ENCODE peak calls at places on chromosomes 3 and 15, in five cellular contexts. One of them, this sample, is unnamed.

GRCh38 chr3:146640955-146641867 is 36.1 kb upstream of the PLSCR5 start:
- DNase-seq in ACHN: peak; percentile 54
- DNase-seq in stimulated activated CD4-positive, alpha-beta T cell treated with anti-CD3 and anti-CD28 coated beads, TNF-alpha, amount 100 ng/mL, for 4 hours: no peak
- DNase-seq in pons: peak; percentile 51
- DNase-seq in uterus: no peak
- DNase-seq in this sample: no peak

GRCh38 chr15:70280781-70281180 is 183.1 kb upstream of the TLE3 start:
- DNase-seq in stimulated activated CD4-positive, alpha-beta T cell treated with anti-CD3 and anti-CD28 coated beads, TNF-alpha, amount 100 ng/mL, for 4 hours: no peak
- DNase-seq in uterus: no peak
- DNase-seq in pons: no peak
- DNase-seq in ACHN: no peak
- DNase-seq in this sample: no peak

GRCh38 chr15:47473857-47474256 is 243.4 kb upstream of the SEMA6D start:
- DNase-seq in stimulated activated CD4-positive, alpha-beta T cell treated with anti-CD3 and anti-CD28 coated beads, TNF-alpha, amount 100 ng/mL, for 4 hours: no peak
- DNase-seq in ACHN: no peak
- DNase-seq in uterus: peak; percentile 39
- DNase-seq in pons: peak; percentile 69
- DNase-seq in this sample: peak; percentile 80

GRCh38 chr3:124174463-124174862 is 182.5 kb upstream of the ROPN1 start:
- DNase-seq in ACHN: no peak
- DNase-seq in pons: no peak
- DNase-seq in uterus: peak; percentile 47
- DNase-seq in stimulated activated CD4-positive, alpha-beta T cell treated with anti-CD3 and anti-CD28 coated beads, TNF-alpha, amount 100 ng/mL, for 4 hours: no peak
- DNase-seq in this sample: peak; percentile 23

GRCh38 chr15:98926236-98926635 is 81.4 kb downstream of the PGPEP1L start:
- DNase-seq in ACHN: no peak
- DNase-seq in stimulated activated CD4-positive, alpha-beta T cell treated with anti-CD3 and anti-CD28 coated beads, TNF-alpha, amount 100 ng/mL, for 4 hours: no peak
- DNase-seq in uterus: no peak
- DNase-seq in pons: no peak
- DNase-seq in this sample: no peak

GRCh38 chr15:40058476-40059140 is 19.6 kb upstream of the SRP14 start:
- DNase-seq in stimulated activated CD4-positive, alpha-beta T cell treated with anti-CD3 and anti-CD28 coated beads, TNF-alpha, amount 100 ng/mL, for 4 hours: no peak
- DNase-seq in uterus: no peak
- DNase-seq in ACHN: no peak
- DNase-seq in pons: no peak
- DNase-seq in this sample: no peak

GRCh38 chr3:54660599-54661210 is 267.2 kb downstream of the LRTM1 start:
- DNase-seq in uterus: peak; percentile 80
- DNase-seq in pons: no peak
- DNase-seq in stimulated activated CD4-positive, alpha-beta T cell treated with anti-CD3 and anti-CD28 coated beads, TNF-alpha, amount 100 ng/mL, for 4 hours: no peak
- DNase-seq in ACHN: no peak
- DNase-seq in this sample: peak; percentile 41

GRCh38 chr3:128319741-128320141 is 146.9 kb downstream of the DNAJB8 start:
- DNase-seq in ACHN: no peak
- DNase-seq in pons: no peak
- DNase-seq in stimulated activated CD4-positive, alpha-beta T cell treated with anti-CD3 and anti-CD28 coated beads, TNF-alpha, amount 100 ng/mL, for 4 hours: no peak
- DNase-seq in uterus: peak; percentile 6
- DNase-seq in this sample: no peak

GRCh38 chr15:35743320-35743719 is 197.4 kb upstream of the DPH6 start:
- DNase-seq in pons: no peak
- DNase-seq in ACHN: no peak
- DNase-seq in stimulated activated CD4-positive, alpha-beta T cell treated with anti-CD3 and anti-CD28 coated beads, TNF-alpha, amount 100 ng/mL, for 4 hours: no peak
- DNase-seq in uterus: no peak
- DNase-seq in this sample: no peak

GRCh38 chr15:63389902-63390301 is 8.3 kb upstream of the CA12 start:
- DNase-seq in pons: no peak
- DNase-seq in stimulated activated CD4-positive, alpha-beta T cell treated with anti-CD3 and anti-CD28 coated beads, TNF-alpha, amount 100 ng/mL, for 4 hours: peak; percentile 5
- DNase-seq in uterus: peak; percentile 30
- DNase-seq in ACHN: no peak
- DNase-seq in this sample: peak; percentile 22

GRCh38 chr15:51658664-51659063 is 22.6 kb upstream of the SCG3 start:
- DNase-seq in pons: no peak
- DNase-seq in ACHN: no peak
- DNase-seq in uterus: no peak
- DNase-seq in stimulated activated CD4-positive, alpha-beta T cell treated with anti-CD3 and anti-CD28 coated beads, TNF-alpha, amount 100 ng/mL, for 4 hours: no peak
- DNase-seq in this sample: no peak

GRCh38 chr3:81003817-81004216 is 757.6 kb downstream of the GBE1 start:
- DNase-seq in stimulated activated CD4-positive, alpha-beta T cell treated with anti-CD3 and anti-CD28 coated beads, TNF-alpha, amount 100 ng/mL, for 4 hours: no peak
- DNase-seq in pons: no peak
- DNase-seq in ACHN: no peak
- DNase-seq in uterus: no peak
- DNase-seq in this sample: no peak

GRCh38 chr3:156142649-156143048 is 22.3 kb downstream of the KCNAB1 start:
- DNase-seq in uterus: no peak
- DNase-seq in ACHN: no peak
- DNase-seq in stimulated activated CD4-positive, alpha-beta T cell treated with anti-CD3 and anti-CD28 coated beads, TNF-alpha, amount 100 ng/mL, for 4 hours: no peak
- DNase-seq in pons: no peak
- DNase-seq in this sample: no peak

GRCh38 chr15:23647421-23648375 is at the start of gene MAGEL2:
- DNase-seq in uterus: no peak
- DNase-seq in ACHN: no peak
- DNase-seq in pons: no peak
- DNase-seq in stimulated activated CD4-positive, alpha-beta T cell treated with anti-CD3 and anti-CD28 coated beads, TNF-alpha, amount 100 ng/mL, for 4 hours: no peak
- DNase-seq in this sample: no peak

GRCh38 chr3:9452417-9452816 is 55.0 kb downstream of the SETD5 start:
- DNase-seq in ACHN: no peak
- DNase-seq in stimulated activated CD4-positive, alpha-beta T cell treated with anti-CD3 and anti-CD28 coated beads, TNF-alpha, amount 100 ng/mL, for 4 hours: no peak
- DNase-seq in uterus: no peak
- DNase-seq in pons: no peak
- DNase-seq in this sample: no peak

GRCh38 chr3:13385373-13385965 is 34.7 kb downstream of the NUP210 start:
- DNase-seq in stimulated activated CD4-positive, alpha-beta T cell treated with anti-CD3 and anti-CD28 coated beads, TNF-alpha, amount 100 ng/mL, for 4 hours: no peak
- DNase-seq in ACHN: no peak
- DNase-seq in uterus: no peak
- DNase-seq in pons: peak; percentile 88
- DNase-seq in this sample: no peak

GRCh38 chr3:107404727-107405519 is 27.7 kb downstream of the CCDC54 start:
- DNase-seq in uterus: no peak
- DNase-seq in ACHN: peak; percentile 4
- DNase-seq in stimulated activated CD4-positive, alpha-beta T cell treated with anti-CD3 and anti-CD28 coated beads, TNF-alpha, amount 100 ng/mL, for 4 hours: no peak
- DNase-seq in pons: no peak
- DNase-seq in this sample: no peak

GRCh38 chr3:142890592-142890991 is 1.7 kb upstream of the PCOLCE2 start:
- DNase-seq in uterus: no peak
- DNase-seq in pons: no peak
- DNase-seq in stimulated activated CD4-positive, alpha-beta T cell treated with anti-CD3 and anti-CD28 coated beads, TNF-alpha, amount 100 ng/mL, for 4 hours: no peak
- DNase-seq in ACHN: no peak
- DNase-seq in this sample: no peak

GRCh38 chr3:160498202-160498601 is 48.6 kb upstream of the TRIM59 start:
- DNase-seq in uterus: no peak
- DNase-seq in stimulated activated CD4-positive, alpha-beta T cell treated with anti-CD3 and anti-CD28 coated beads, TNF-alpha, amount 100 ng/mL, for 4 hours: no peak
- DNase-seq in pons: no peak
- DNase-seq in ACHN: no peak
- DNase-seq in this sample: no peak

GRCh38 chr3:128855574-128855973 is 23.8 kb upstream of the ACAD9 start:
- DNase-seq in ACHN: no peak
- DNase-seq in uterus: no peak
- DNase-seq in pons: no peak
- DNase-seq in stimulated activated CD4-positive, alpha-beta T cell treated with anti-CD3 and anti-CD28 coated beads, TNF-alpha, amount 100 ng/mL, for 4 hours: no peak
- DNase-seq in this sample: no peak

GRCh38 chr3:185823280-185824044 is 1.4 kb downstream of the IGF2BP2 start:
- DNase-seq in stimulated activated CD4-positive, alpha-beta T cell treated with anti-CD3 and anti-CD28 coated beads, TNF-alpha, amount 100 ng/mL, for 4 hours: no peak
- DNase-seq in pons: no peak
- DNase-seq in uterus: peak; percentile 36
- DNase-seq in ACHN: peak; percentile 40
- DNase-seq in this sample: peak; percentile 42

GRCh38 chr15:72197045-72197459 is 535 bp downstream of the GRAMD2A start:
- DNase-seq in ACHN: no peak
- DNase-seq in uterus: no peak
- DNase-seq in pons: no peak
- DNase-seq in stimulated activated CD4-positive, alpha-beta T cell treated with anti-CD3 and anti-CD28 coated beads, TNF-alpha, amount 100 ng/mL, for 4 hours: no peak
- DNase-seq in this sample: no peak

GRCh38 chr3:15948403-15948802 is 150.6 kb upstream of the ANKRD28 start:
- DNase-seq in stimulated activated CD4-positive, alpha-beta T cell treated with anti-CD3 and anti-CD28 coated beads, TNF-alpha, amount 100 ng/mL, for 4 hours: no peak
- DNase-seq in ACHN: no peak
- DNase-seq in uterus: no peak
- DNase-seq in pons: no peak
- DNase-seq in this sample: no peak

GRCh38 chr3:32354362-32354778 is 37.3 kb upstream of the CMTM7 start:
- DNase-seq in uterus: no peak
- DNase-seq in ACHN: no peak
- DNase-seq in pons: no peak
- DNase-seq in stimulated activated CD4-positive, alpha-beta T cell treated with anti-CD3 and anti-CD28 coated beads, TNF-alpha, amount 100 ng/mL, for 4 hours: no peak
- DNase-seq in this sample: no peak

GRCh38 chr3:46930945-46931403 is 45.6 kb downstream of the CCDC12 start:
- DNase-seq in uterus: no peak
- DNase-seq in pons: no peak
- DNase-seq in ACHN: peak; percentile 23
- DNase-seq in stimulated activated CD4-positive, alpha-beta T cell treated with anti-CD3 and anti-CD28 coated beads, TNF-alpha, amount 100 ng/mL, for 4 hours: no peak
- DNase-seq in this sample: no peak

GRCh38 chr3:89113887-89114840 is 6.7 kb downstream of the EPHA3 start:
- DNase-seq in ACHN: peak; percentile 56
- DNase-seq in pons: no peak
- DNase-seq in stimulated activated CD4-positive, alpha-beta T cell treated with anti-CD3 and anti-CD28 coated beads, TNF-alpha, amount 100 ng/mL, for 4 hours: no peak
- DNase-seq in uterus: peak; percentile 43
- DNase-seq in this sample: peak; percentile 68

GRCh38 chr15:76674883-76675282 is 230.3 kb downstream of the SCAPER start:
- DNase-seq in pons: no peak
- DNase-seq in ACHN: peak; percentile 50
- DNase-seq in stimulated activated CD4-positive, alpha-beta T cell treated with anti-CD3 and anti-CD28 coated beads, TNF-alpha, amount 100 ng/mL, for 4 hours: no peak
- DNase-seq in uterus: no peak
- DNase-seq in this sample: no peak

GRCh38 chr3:189288348-189289235 is 116.8 kb downstream of the TPRG1 start:
- DNase-seq in pons: no peak
- DNase-seq in ACHN: no peak
- DNase-seq in stimulated activated CD4-positive, alpha-beta T cell treated with anti-CD3 and anti-CD28 coated beads, TNF-alpha, amount 100 ng/mL, for 4 hours: no peak
- DNase-seq in uterus: no peak
- DNase-seq in this sample: no peak

GRCh38 chr3:129399895-129400357 is 28.5 kb downstream of the EFCAB12 start:
- DNase-seq in ACHN: peak; percentile 50
- DNase-seq in pons: no peak
- DNase-seq in stimulated activated CD4-positive, alpha-beta T cell treated with anti-CD3 and anti-CD28 coated beads, TNF-alpha, amount 100 ng/mL, for 4 hours: no peak
- DNase-seq in uterus: no peak
- DNase-seq in this sample: no peak

GRCh38 chr15:67093146-67093874 is 27.9 kb downstream of the SMAD3 start:
- DNase-seq in stimulated activated CD4-positive, alpha-beta T cell treated with anti-CD3 and anti-CD28 coated beads, TNF-alpha, amount 100 ng/mL, for 4 hours: no peak
- DNase-seq in uterus: no peak
- DNase-seq in pons: peak; percentile 77
- DNase-seq in ACHN: no peak
- DNase-seq in this sample: no peak

GRCh38 chr15:60000824-60001641 is 3.1 kb upstream of the FOXB1 start:
- DNase-seq in stimulated activated CD4-positive, alpha-beta T cell treated with anti-CD3 and anti-CD28 coated beads, TNF-alpha, amount 100 ng/mL, for 4 hours: no peak
- DNase-seq in ACHN: no peak
- DNase-seq in uterus: no peak
- DNase-seq in pons: no peak
- DNase-seq in this sample: no peak

GRCh38 chr3:99625643-99626414 is 12.6 kb upstream of the COL8A1 start:
- DNase-seq in pons: no peak
- DNase-seq in stimulated activated CD4-positive, alpha-beta T cell treated with anti-CD3 and anti-CD28 coated beads, TNF-alpha, amount 100 ng/mL, for 4 hours: no peak
- DNase-seq in uterus: no peak
- DNase-seq in ACHN: no peak
- DNase-seq in this sample: no peak

GRCh38 chr3:128297401-128298138 is 144.3 kb downstream of the EEFSEC start:
- DNase-seq in pons: no peak
- DNase-seq in uterus: peak; percentile 20
- DNase-seq in ACHN: no peak
- DNase-seq in stimulated activated CD4-positive, alpha-beta T cell treated with anti-CD3 and anti-CD28 coated beads, TNF-alpha, amount 100 ng/mL, for 4 hours: no peak
- DNase-seq in this sample: no peak

GRCh38 chr15:41013698-41014414 is 60.6 kb downstream of the CHAC1 start:
- DNase-seq in pons: peak; percentile 11
- DNase-seq in stimulated activated CD4-positive, alpha-beta T cell treated with anti-CD3 and anti-CD28 coated beads, TNF-alpha, amount 100 ng/mL, for 4 hours: no peak
- DNase-seq in ACHN: no peak
- DNase-seq in uterus: no peak
- DNase-seq in this sample: no peak

GRCh38 chr3:17258823-17259436 is 374.2 kb downstream of the PLCL2 start:
- DNase-seq in uterus: no peak
- DNase-seq in stimulated activated CD4-positive, alpha-beta T cell treated with anti-CD3 and anti-CD28 coated beads, TNF-alpha, amount 100 ng/mL, for 4 hours: no peak
- DNase-seq in pons: peak; percentile 61
- DNase-seq in ACHN: peak; percentile 42
- DNase-seq in this sample: peak; percentile 5

GRCh38 chr15:48671381-48672022 is 26.0 kb upstream of the FBN1 start:
- DNase-seq in ACHN: no peak
- DNase-seq in stimulated activated CD4-positive, alpha-beta T cell treated with anti-CD3 and anti-CD28 coated beads, TNF-alpha, amount 100 ng/mL, for 4 hours: no peak
- DNase-seq in uterus: peak; percentile 36
- DNase-seq in pons: no peak
- DNase-seq in this sample: peak; percentile 40

GRCh38 chr3:197858598-197858997 is 67.5 kb downstream of the LRCH3 start:
- DNase-seq in pons: no peak
- DNase-seq in ACHN: no peak
- DNase-seq in stimulated activated CD4-positive, alpha-beta T cell treated with anti-CD3 and anti-CD28 coated beads, TNF-alpha, amount 100 ng/mL, for 4 hours: no peak
- DNase-seq in uterus: no peak
- DNase-seq in this sample: no peak